ENCODE peak calls at places on chromosomes 3 and 15, in nine cellular contexts. One of them, this sample, is unnamed.

GRCh38 chr3:117903226-117903625 is 1131.4 kb downstream of the IGSF11 start:
- DNase-seq in cardiac fibroblast: peak
- DNase-seq in epithelial cell of esophagus: no peak
- DNase-seq in transverse colon: no peak
- DNase-seq in neural progenitor cell: no peak
- DNase-seq in SK-N-SH: no peak
- DNase-seq in psoas muscle: no peak
- DNase-seq in astrocyte: peak
- DNase-seq in HFF-Myc: no peak
- DNase-seq in this sample: peak

GRCh38 chr3:133958071-133958806 is 62.6 kb upstream of the RAB6B start:
- DNase-seq in cardiac fibroblast: no peak
- DNase-seq in epithelial cell of esophagus: no peak
- DNase-seq in transverse colon: no peak
- DNase-seq in neural progenitor cell: no peak
- DNase-seq in SK-N-SH: no peak
- DNase-seq in psoas muscle: no peak
- DNase-seq in astrocyte: no peak
- DNase-seq in HFF-Myc: no peak
- DNase-seq in this sample: no peak

GRCh38 chr3:17013050-17013449 is 128.3 kb downstream of the PLCL2 start:
- DNase-seq in cardiac fibroblast: no peak
- DNase-seq in epithelial cell of esophagus: peak
- DNase-seq in transverse colon: no peak
- DNase-seq in neural progenitor cell: peak
- DNase-seq in SK-N-SH: no peak
- DNase-seq in psoas muscle: no peak
- DNase-seq in astrocyte: peak
- DNase-seq in HFF-Myc: no peak
- DNase-seq in this sample: no peak

GRCh38 chr3:192566706-192567290 is 160.5 kb downstream of the FGF12 start:
- DNase-seq in cardiac fibroblast: peak
- DNase-seq in epithelial cell of esophagus: peak
- DNase-seq in transverse colon: peak
- DNase-seq in neural progenitor cell: peak
- DNase-seq in SK-N-SH: peak
- DNase-seq in psoas muscle: peak
- DNase-seq in astrocyte: peak
- DNase-seq in HFF-Myc: peak
- DNase-seq in this sample: peak

GRCh38 chr3:124730129-124730919 is at the start of gene UMPS:
- DNase-seq in cardiac fibroblast: peak
- DNase-seq in epithelial cell of esophagus: peak
- DNase-seq in transverse colon: peak
- DNase-seq in neural progenitor cell: peak
- DNase-seq in SK-N-SH: peak
- DNase-seq in psoas muscle: peak
- DNase-seq in astrocyte: peak
- DNase-seq in HFF-Myc: peak
- DNase-seq in this sample: peak

GRCh38 chr3:129439381-129439816 is 349 bp downstream of the MBD4 start:
- DNase-seq in cardiac fibroblast: no peak
- DNase-seq in epithelial cell of esophagus: peak
- DNase-seq in transverse colon: peak
- DNase-seq in neural progenitor cell: peak
- DNase-seq in SK-N-SH: no peak
- DNase-seq in psoas muscle: peak
- DNase-seq in astrocyte: no peak
- DNase-seq in HFF-Myc: no peak
- DNase-seq in this sample: no peak

GRCh38 chr15:29692527-29692926 is 129.7 kb downstream of the TJP1 start:
- DNase-seq in cardiac fibroblast: no peak
- DNase-seq in epithelial cell of esophagus: no peak
- DNase-seq in transverse colon: no peak
- DNase-seq in neural progenitor cell: peak
- DNase-seq in SK-N-SH: no peak
- DNase-seq in psoas muscle: no peak
- DNase-seq in astrocyte: no peak
- DNase-seq in HFF-Myc: no peak
- DNase-seq in this sample: no peak

GRCh38 chr3:81302045-81302444 is 459.4 kb downstream of the GBE1 start:
- DNase-seq in cardiac fibroblast: peak
- DNase-seq in epithelial cell of esophagus: peak
- DNase-seq in transverse colon: peak
- DNase-seq in neural progenitor cell: peak
- DNase-seq in SK-N-SH: peak
- DNase-seq in psoas muscle: no peak
- DNase-seq in astrocyte: peak
- DNase-seq in HFF-Myc: peak
- DNase-seq in this sample: peak

GRCh38 chr15:74614744-74615312 is 808 bp upstream of the CLK3 start:
- DNase-seq in cardiac fibroblast: peak
- DNase-seq in epithelial cell of esophagus: peak
- DNase-seq in transverse colon: peak
- DNase-seq in neural progenitor cell: peak
- DNase-seq in SK-N-SH: peak
- DNase-seq in psoas muscle: peak
- DNase-seq in astrocyte: peak
- DNase-seq in HFF-Myc: no peak
- DNase-seq in this sample: peak

GRCh38 chr3:190877925-190878324 is 15.4 kb upstream of the GMNC start:
- DNase-seq in cardiac fibroblast: no peak
- DNase-seq in epithelial cell of esophagus: no peak
- DNase-seq in transverse colon: no peak
- DNase-seq in neural progenitor cell: no peak
- DNase-seq in SK-N-SH: peak
- DNase-seq in psoas muscle: no peak
- DNase-seq in astrocyte: no peak
- DNase-seq in HFF-Myc: no peak
- DNase-seq in this sample: no peak

GRCh38 chr15:57703387-57703786 is 3.1 kb upstream of the POLR2M start:
- DNase-seq in cardiac fibroblast: no peak
- DNase-seq in epithelial cell of esophagus: peak
- DNase-seq in transverse colon: no peak
- DNase-seq in neural progenitor cell: no peak
- DNase-seq in SK-N-SH: no peak
- DNase-seq in psoas muscle: no peak
- DNase-seq in astrocyte: peak
- DNase-seq in HFF-Myc: peak
- DNase-seq in this sample: no peak

GRCh38 chr3:4587061-4587837 is 94.1 kb downstream of the ITPR1 start:
- DNase-seq in cardiac fibroblast: no peak
- DNase-seq in epithelial cell of esophagus: no peak
- DNase-seq in transverse colon: no peak
- DNase-seq in neural progenitor cell: no peak
- DNase-seq in SK-N-SH: no peak
- DNase-seq in psoas muscle: no peak
- DNase-seq in astrocyte: no peak
- DNase-seq in HFF-Myc: no peak
- DNase-seq in this sample: no peak

GRCh38 chr3:140501054-140501769 is 176.7 kb upstream of the TRIM42 start:
- DNase-seq in cardiac fibroblast: no peak
- DNase-seq in epithelial cell of esophagus: peak
- DNase-seq in transverse colon: no peak
- DNase-seq in neural progenitor cell: no peak
- DNase-seq in SK-N-SH: no peak
- DNase-seq in psoas muscle: no peak
- DNase-seq in astrocyte: peak
- DNase-seq in HFF-Myc: no peak
- DNase-seq in this sample: no peak

GRCh38 chr15:78638658-78639314 is 2.2 kb downstream of the CHRNB4 start:
- DNase-seq in cardiac fibroblast: peak
- DNase-seq in epithelial cell of esophagus: peak
- DNase-seq in transverse colon: peak
- DNase-seq in neural progenitor cell: peak
- DNase-seq in SK-N-SH: peak
- DNase-seq in psoas muscle: peak
- DNase-seq in astrocyte: no peak
- DNase-seq in HFF-Myc: no peak
- DNase-seq in this sample: peak

GRCh38 chr15:67915374-67916050 is 75.7 kb upstream of the RNU6-1 start:
- DNase-seq in cardiac fibroblast: peak
- DNase-seq in epithelial cell of esophagus: no peak
- DNase-seq in transverse colon: peak
- DNase-seq in neural progenitor cell: peak
- DNase-seq in SK-N-SH: no peak
- DNase-seq in psoas muscle: peak
- DNase-seq in astrocyte: no peak
- DNase-seq in HFF-Myc: no peak
- DNase-seq in this sample: no peak
- H3K4me3 ChIP-seq in cardiac fibroblast: no peak
- H3K4me3 ChIP-seq in epithelial cell of esophagus: no peak
- H3K4me3 ChIP-seq in transverse colon: no peak
- H3K4me3 ChIP-seq in neural progenitor cell: no peak
- H3K4me3 ChIP-seq in SK-N-SH: no peak
- H3K4me3 ChIP-seq in psoas muscle: no peak
- H3K4me3 ChIP-seq in astrocyte: no peak
- H3K4me3 ChIP-seq in HFF-Myc: no peak
- H3K4me3 ChIP-seq in this sample: no peak

GRCh38 chr15:33737687-33738606 is 230.3 kb upstream of the CHRM5 start:
- DNase-seq in cardiac fibroblast: peak
- DNase-seq in epithelial cell of esophagus: peak
- DNase-seq in transverse colon: peak
- DNase-seq in neural progenitor cell: peak
- DNase-seq in SK-N-SH: peak
- DNase-seq in psoas muscle: no peak
- DNase-seq in astrocyte: no peak
- DNase-seq in HFF-Myc: no peak
- DNase-seq in this sample: peak

GRCh38 chr15:33742286-33742685 is 226.0 kb upstream of the CHRM5 start:
- DNase-seq in cardiac fibroblast: no peak
- DNase-seq in epithelial cell of esophagus: no peak
- DNase-seq in transverse colon: no peak
- DNase-seq in neural progenitor cell: no peak
- DNase-seq in SK-N-SH: no peak
- DNase-seq in psoas muscle: no peak
- DNase-seq in astrocyte: peak
- DNase-seq in HFF-Myc: no peak
- DNase-seq in this sample: no peak

GRCh38 chr15:33735637-33736247 is 232.6 kb upstream of the CHRM5 start:
- DNase-seq in cardiac fibroblast: peak
- DNase-seq in epithelial cell of esophagus: peak
- DNase-seq in transverse colon: peak
- DNase-seq in neural progenitor cell: peak
- DNase-seq in SK-N-SH: peak
- DNase-seq in psoas muscle: no peak
- DNase-seq in astrocyte: no peak
- DNase-seq in HFF-Myc: no peak
- DNase-seq in this sample: peak

GRCh38 chr15:33742807-33743206 is 225.5 kb upstream of the CHRM5 start:
- DNase-seq in cardiac fibroblast: peak
- DNase-seq in epithelial cell of esophagus: no peak
- DNase-seq in transverse colon: no peak
- DNase-seq in neural progenitor cell: no peak
- DNase-seq in SK-N-SH: no peak
- DNase-seq in psoas muscle: no peak
- DNase-seq in astrocyte: peak
- DNase-seq in HFF-Myc: no peak
- DNase-seq in this sample: peak

GRCh38 chr15:33738941-33739664 is 229.2 kb upstream of the CHRM5 start:
- DNase-seq in cardiac fibroblast: no peak
- DNase-seq in epithelial cell of esophagus: no peak
- DNase-seq in transverse colon: no peak
- DNase-seq in neural progenitor cell: no peak
- DNase-seq in SK-N-SH: no peak
- DNase-seq in psoas muscle: no peak
- DNase-seq in astrocyte: no peak
- DNase-seq in HFF-Myc: no peak
- DNase-seq in this sample: no peak
- TF ChIP-seq CTCF in cardiac fibroblast: no peak
- TF ChIP-seq CTCF in epithelial cell of esophagus: no peak
- TF ChIP-seq CTCF in transverse colon: no peak
- TF ChIP-seq CTCF in neural progenitor cell: no peak
- TF ChIP-seq CTCF in SK-N-SH: no peak
- TF ChIP-seq CTCF in psoas muscle: no peak
- TF ChIP-seq CTCF in astrocyte: no peak
- TF ChIP-seq CTCF in HFF-Myc: no peak
- TF ChIP-seq CTCF in this sample: no peak

DNA sequence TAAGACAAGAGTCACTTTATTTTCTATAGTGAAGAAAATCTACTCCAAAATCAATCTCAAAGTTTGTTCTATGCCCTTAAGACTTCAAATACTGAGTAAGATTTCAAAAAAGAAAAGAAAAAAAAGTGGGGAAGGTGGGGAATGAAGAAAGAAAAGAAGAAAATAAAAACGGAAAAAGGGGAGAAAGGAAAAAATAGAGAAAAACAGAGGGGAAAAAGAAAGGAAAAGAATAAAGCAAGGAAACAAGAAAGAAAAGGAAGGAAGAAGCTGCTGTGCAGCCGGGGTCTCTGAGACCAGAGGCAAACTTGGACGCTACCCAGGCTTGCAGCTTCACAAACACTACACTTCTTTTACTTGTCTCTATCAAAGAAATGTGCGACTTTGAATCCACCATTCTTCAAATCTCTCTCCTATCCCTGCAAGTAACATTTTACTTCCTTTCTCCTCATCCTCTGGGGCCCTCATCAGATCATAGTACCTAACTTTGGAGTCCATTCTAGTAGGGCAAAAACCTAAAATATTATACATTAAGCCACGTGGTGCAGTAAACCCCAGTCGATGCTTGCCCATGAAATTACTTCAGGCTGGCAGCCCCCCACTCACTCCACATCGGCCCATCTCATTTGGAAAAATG is 279.8 kb downstream of the FOXP1 start:
- DNase-seq in cardiac fibroblast: no peak
- DNase-seq in epithelial cell of esophagus: no peak
- DNase-seq in transverse colon: peak
- DNase-seq in neural progenitor cell: no peak
- DNase-seq in SK-N-SH: no peak
- DNase-seq in psoas muscle: no peak
- DNase-seq in astrocyte: no peak
- DNase-seq in HFF-Myc: no peak
- DNase-seq in this sample: peak
- H3K4me3 ChIP-seq in cardiac fibroblast: no peak
- H3K4me3 ChIP-seq in epithelial cell of esophagus: no peak
- H3K4me3 ChIP-seq in transverse colon: no peak
- H3K4me3 ChIP-seq in neural progenitor cell: peak
- H3K4me3 ChIP-seq in SK-N-SH: no peak
- H3K4me3 ChIP-seq in psoas muscle: no peak
- H3K4me3 ChIP-seq in astrocyte: peak
- H3K4me3 ChIP-seq in HFF-Myc: no peak
- H3K4me3 ChIP-seq in this sample: no peak

DNA sequence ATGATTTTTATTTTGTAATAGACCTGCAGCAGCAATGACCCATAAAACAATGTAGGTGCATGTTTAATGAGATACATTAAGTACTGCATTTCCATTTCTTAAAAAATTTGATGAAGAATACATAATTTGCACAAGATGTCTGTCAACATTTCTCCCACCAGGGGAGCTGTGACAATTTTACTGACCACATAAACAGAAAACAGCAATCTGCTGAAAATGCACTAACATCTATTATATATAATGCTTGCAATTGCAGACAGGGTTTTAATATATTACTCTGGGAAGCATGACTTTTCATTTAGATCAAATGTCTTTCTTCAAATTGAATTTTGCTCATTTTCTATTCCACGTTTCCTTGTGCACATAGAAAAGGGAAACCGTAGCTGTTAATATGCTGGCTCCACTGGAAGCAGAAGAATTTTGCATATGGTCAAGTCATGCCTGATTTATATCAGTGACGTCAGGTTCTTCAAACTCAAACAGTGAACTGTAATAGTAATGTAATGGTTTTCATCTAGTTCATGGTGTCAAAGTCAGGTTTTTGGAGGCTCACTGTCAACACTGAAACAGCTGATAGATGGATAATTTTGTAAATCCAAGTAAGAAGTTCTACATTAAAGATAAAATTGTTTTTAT is 79.8 kb upstream of the IGF1R start:
- DNase-seq in cardiac fibroblast: peak
- DNase-seq in epithelial cell of esophagus: no peak
- DNase-seq in transverse colon: no peak
- DNase-seq in neural progenitor cell: no peak
- DNase-seq in SK-N-SH: no peak
- DNase-seq in psoas muscle: no peak
- DNase-seq in astrocyte: no peak
- DNase-seq in HFF-Myc: no peak
- DNase-seq in this sample: peak
- TF ChIP-seq CTCF in cardiac fibroblast: peak
- TF ChIP-seq CTCF in epithelial cell of esophagus: no peak
- TF ChIP-seq CTCF in transverse colon: no peak
- TF ChIP-seq CTCF in neural progenitor cell: peak
- TF ChIP-seq CTCF in SK-N-SH: peak
- TF ChIP-seq CTCF in psoas muscle: peak
- TF ChIP-seq CTCF in astrocyte: peak
- TF ChIP-seq CTCF in HFF-Myc: peak
- TF ChIP-seq CTCF in this sample: peak